ENCODE peak calls at places on chromosomes 2 and 18, in eight cellular contexts. S is fibroblast of pulmonary artery, F is adrenal gland, Y is right atrium auricular region, R is tibial artery, L is heart left ventricle, Z is stomach, B is uterus. Q is an unnamed sample.

GRCh38 chr18:48808476-48808875 is 142.3 kb downstream of the SMAD7 start:
- DNase-seq in R (no peak), Z (no peak), Y (peak), B (peak), S (no peak), F (no peak), L (no peak), Q (no peak)

GRCh38 chr2:72095364-72095763 is 52.3 kb downstream of the CYP26B1 start:
- DNase-seq in B (no peak), R (no peak), L (no peak), S (no peak), Y (peak), Z (no peak), F (no peak), Q (no peak)

GRCh38 chr2:85511008-85511895 is 27.7 kb upstream of the MAT2A start:
- DNase-seq in Y (no peak), S (no peak), R (no peak), Z (no peak), F (peak), B (no peak), L (no peak), Q (no peak)

GRCh38 chr2:46534589-46534988 is 55.2 kb downstream of the TMEM247 start:
- DNase-seq in R (no peak), Z (no peak), B (no peak), S (no peak), Y (no peak), L (no peak), F (no peak), Q (no peak)

GRCh38 chr18:31610841-31611240 is 19.2 kb downstream of the TTR start:
- DNase-seq in S (peak), B (no peak), F (no peak), R (no peak), Z (peak), L (peak), Y (no peak), Q (peak)

GRCh38 chr2:142130111-142131015 is 453 bp downstream of the LRP1B start:
- DNase-seq in S (peak), Y (peak), Z (peak), R (peak), B (peak), L (peak), F (peak), Q (peak)

GRCh38 chr18:715626-716025 is 3.2 kb upstream of the ENOSF1 start:
- DNase-seq in R (no peak), S (peak), Z (no peak), F (no peak), Y (no peak), B (no peak), L (no peak), Q (peak)

GRCh38 chr18:35641916-35642315 is 60.4 kb downstream of the GALNT1 start:
- DNase-seq in B (no peak), L (no peak), Z (no peak), S (peak), F (no peak), R (no peak), Y (no peak), Q (no peak)

GRCh38 chr2:46683541-46683940 is 204.2 kb downstream of the TMEM247 start:
- DNase-seq in B (no peak), R (no peak), L (no peak), F (no peak), Z (no peak), S (no peak), Y (no peak), Q (no peak)

GRCh38 chr18:11146947-11147345 is 2.4 kb downstream of the PIEZO2 start:
- DNase-seq in R (no peak), L (no peak), Z (no peak), Y (no peak), B (no peak), F (no peak), S (no peak), Q (no peak)
- H3K4me3 ChIP-seq in R (no peak), L (no peak), Z (no peak), Y (no peak), B (no peak), F (no peak), S (peak), Q (no peak)

DNA sequence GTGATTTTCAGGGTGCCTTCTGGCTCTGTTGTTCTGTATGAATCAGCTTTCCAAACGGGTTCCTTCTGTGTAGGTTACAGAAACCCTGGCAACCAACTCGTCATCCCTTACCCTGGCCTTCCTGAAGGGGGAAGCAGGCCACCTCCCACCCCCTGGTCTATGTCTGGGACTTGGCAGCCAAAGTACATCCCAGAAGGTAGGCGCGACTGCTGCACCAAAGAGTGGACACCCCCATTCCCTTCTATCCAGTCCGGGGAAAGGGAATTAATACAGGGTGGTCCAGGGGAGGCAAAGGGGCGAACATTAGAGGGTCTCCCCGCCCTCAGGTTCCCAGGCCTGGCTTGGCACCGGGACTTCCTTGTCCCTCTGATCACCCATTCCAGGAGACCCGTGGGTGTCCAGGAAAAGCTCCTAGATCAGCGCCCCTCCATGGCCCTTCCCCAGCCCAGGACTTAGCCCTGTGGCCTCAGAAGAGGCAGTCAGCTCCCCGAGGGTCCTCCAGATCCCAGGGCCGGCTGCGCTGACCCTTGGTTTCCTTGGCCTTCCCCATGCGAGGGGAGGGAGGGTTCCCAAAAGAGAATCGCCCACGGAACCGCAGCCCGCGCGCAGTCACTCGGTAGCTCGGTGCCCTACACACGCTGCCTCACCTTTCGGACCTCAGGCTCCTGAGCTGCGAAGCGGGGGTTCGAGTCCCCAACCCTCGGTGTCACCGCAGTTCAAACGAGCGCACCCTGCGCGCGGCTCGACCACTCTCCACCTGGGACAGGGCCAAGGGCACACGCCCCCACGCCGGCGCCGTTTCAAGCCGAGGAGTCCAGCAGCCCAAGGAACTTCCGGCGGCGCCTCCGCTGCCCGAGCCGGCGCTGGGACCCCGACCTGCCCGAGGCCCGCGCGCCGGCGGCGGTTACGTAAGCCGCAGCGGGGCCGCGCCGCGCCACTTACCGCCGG is at the start of gene PER2:
- DNase-seq in S (peak), L (peak), R (peak), Z (peak), B (peak), Y (peak), F (peak), Q (peak)
- TF ChIP-seq CTCF in S (peak), L (no peak), R (no peak), Z (no peak), B (no peak), Y (no peak), F (no peak), Q (peak)

GRCh38 chr2:147086715-147087114 is 758.1 kb upstream of the ACVR2A start:
- DNase-seq in S (no peak), Y (no peak), B (no peak), L (no peak), F (no peak), R (no peak), Z (no peak), Q (no peak)

GRCh38 chr2:147083661-147084060 is 761.2 kb upstream of the ACVR2A start:
- DNase-seq in B (no peak), F (no peak), S (no peak), L (no peak), Z (no peak), R (no peak), Y (no peak), Q (no peak)

GRCh38 chr2:147081826-147082225 is 763.0 kb upstream of the ACVR2A start:
- DNase-seq in Z (no peak), S (no peak), L (no peak), B (no peak), Y (no peak), R (no peak), F (no peak), Q (no peak)

GRCh38 chr2:147082850-147083522 is 761.8 kb upstream of the ACVR2A start:
- DNase-seq in B (peak), Y (no peak), L (no peak), S (peak), Z (peak), F (peak), R (peak), Q (peak)
- H3K4me3 ChIP-seq in B (no peak), Y (no peak), L (no peak), S (no peak), Z (no peak), F (no peak), R (no peak), Q (no peak)

DNA sequence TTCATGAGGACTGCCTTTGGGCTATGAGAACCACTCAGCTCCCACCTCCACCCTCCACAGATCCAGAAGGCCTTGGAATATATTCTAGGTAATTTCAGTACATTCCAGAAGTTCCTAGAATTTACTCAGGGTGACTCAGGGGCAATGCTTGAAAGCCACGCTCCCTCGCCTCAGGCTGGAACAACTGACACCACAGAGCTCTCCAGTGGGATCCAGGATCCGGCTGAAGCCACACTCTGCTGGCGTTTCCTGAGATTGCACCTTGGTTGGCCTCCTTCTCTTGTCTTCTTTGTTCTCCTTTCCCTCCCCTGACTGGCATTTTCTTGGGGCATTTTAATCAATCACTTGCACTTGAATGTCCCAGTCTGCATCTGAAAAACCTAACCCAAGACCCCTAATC is 92.6 kb upstream of the KCNE4 start:
- DNase-seq in L (no peak), B (no peak), Y (no peak), F (no peak), S (peak), R (no peak), Z (no peak), Q (peak)
- TF ChIP-seq CTCF in L (no peak), B (no peak), Y (no peak), F (no peak), S (peak), R (no peak), Z (no peak), Q (peak)

DNA sequence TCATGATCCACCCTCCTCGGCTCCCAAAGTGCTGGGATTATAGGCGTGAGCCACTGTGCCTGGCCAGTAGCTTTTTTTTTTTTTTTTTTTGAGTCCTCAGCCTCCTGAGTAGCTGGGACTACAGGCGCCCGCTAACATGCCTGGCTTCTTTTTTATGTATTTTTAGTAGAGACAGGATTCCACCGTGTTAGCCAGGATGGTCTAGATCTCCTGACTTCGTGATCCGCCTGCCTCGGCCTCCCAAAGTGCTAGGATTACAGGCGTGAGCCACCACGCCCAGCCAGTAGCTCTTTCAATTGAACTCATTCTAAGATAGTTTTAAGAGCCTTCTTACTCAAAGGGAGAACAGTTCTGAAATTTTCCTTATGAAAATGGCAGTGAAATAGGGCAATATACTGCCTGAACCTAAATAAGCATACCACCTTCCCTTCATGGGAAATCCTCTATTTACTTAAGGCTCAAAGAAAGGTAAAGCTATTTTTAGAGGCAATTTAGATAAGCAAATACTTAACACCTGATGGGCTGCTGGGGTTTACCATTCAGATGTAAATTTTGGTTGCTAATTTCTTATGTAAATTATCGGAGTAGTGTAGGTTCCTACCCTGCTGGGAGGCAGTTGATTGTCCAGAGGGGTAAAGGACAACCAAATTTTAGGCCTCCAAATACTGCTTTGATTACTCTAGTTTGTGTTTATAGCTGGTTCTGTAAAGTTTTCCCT is 144.7 kb downstream of the GREB1L start:
- DNase-seq in F (no peak), L (no peak), Y (no peak), S (no peak), R (no peak), B (no peak), Z (no peak), Q (no peak)
- H3K4me3 ChIP-seq in F (no peak), L (no peak), Y (no peak), S (no peak), R (no peak), B (no peak), Z (no peak), Q (no peak)

GRCh38 chr2:19146867-19147266 is 211.6 kb downstream of the OSR1 start:
- DNase-seq in F (no peak), B (no peak), L (no peak), Z (no peak), S (no peak), R (no peak), Y (no peak), Q (no peak)

GRCh38 chr2:19150726-19151125 is 207.7 kb downstream of the OSR1 start:
- DNase-seq in S (no peak), F (no peak), L (no peak), Z (no peak), B (no peak), Y (no peak), R (no peak), Q (no peak)
- TF ChIP-seq CTCF in S (no peak), F (no peak), L (no peak), Z (no peak), B (no peak), Y (no peak), R (no peak), Q (no peak)

DNA sequence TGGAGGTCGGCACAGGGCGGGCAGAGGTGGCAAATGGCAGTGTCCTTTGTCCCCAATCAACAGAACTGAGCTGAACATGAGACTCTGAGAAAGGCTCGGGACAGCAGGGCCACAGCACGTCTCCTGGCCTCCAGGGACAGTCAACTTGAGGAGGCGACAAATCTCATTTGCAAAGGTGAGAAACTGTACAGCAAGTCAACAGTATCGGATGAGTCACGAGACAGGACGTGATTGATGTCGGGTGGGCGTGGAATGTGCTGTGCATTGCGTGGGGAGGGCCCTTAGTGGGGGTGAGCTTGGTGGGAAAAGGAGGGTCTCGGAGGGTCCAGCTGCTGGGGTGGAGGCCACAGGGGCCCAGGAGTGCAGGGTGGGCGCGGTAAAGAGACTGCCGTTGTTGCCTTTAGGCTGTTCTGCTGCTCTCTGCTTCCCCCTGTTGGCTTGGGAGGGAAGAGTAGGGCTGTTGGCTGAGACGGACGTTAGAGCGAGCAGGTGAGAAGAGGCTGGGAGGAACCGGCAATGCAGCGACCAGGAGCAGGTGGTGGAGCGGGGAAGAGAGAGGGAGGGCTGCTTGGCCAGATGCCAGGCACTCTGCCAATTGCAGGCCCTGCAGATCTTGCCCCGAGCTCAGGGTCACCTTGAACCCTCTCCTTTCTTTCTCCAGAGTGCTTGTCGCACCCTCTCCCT is 164.3 kb downstream of the BCL2 start:
- DNase-seq in B (no peak), S (peak), F (peak), R (peak), L (peak), Y (no peak), Z (peak), Q (peak)
- H3K4me3 ChIP-seq in B (no peak), S (no peak), F (no peak), R (no peak), L (peak), Y (peak), Z (no peak), Q (no peak)

GRCh38 chr2:113075030-113075429 is 7.3 kb downstream of the IL1F10 start:
- DNase-seq in S (no peak), R (no peak), F (no peak), B (no peak), Y (no peak), L (no peak), Z (no peak), Q (no peak)
- TF ChIP-seq CTCF in S (no peak), R (no peak), F (no peak), B (no peak), Y (no peak), L (no peak), Z (no peak), Q (no peak)

Q was measured in cardiac fibroblast.